ENCODE peak calls at places on chromosomes 12 and 14, in four cellular contexts. One of them, this sample, is unnamed.

GRCh38 chr12:95342008-95342407 is 124.4 kb downstream of the VEZT start:
- DNase-seq in GM12878: no peak
- DNase-seq in K562: no peak
- DNase-seq in GM12891: no peak
- DNase-seq in this sample: no peak

GRCh38 chr14:59278111-59278510 is 89.6 kb downstream of the DAAM1 start:
- DNase-seq in K562: peak; percentile 29
- DNase-seq in GM12878: no peak
- DNase-seq in GM12891: no peak
- DNase-seq in this sample: no peak

GRCh38 chr12:85805654-85806053 is 30.6 kb downstream of the RASSF9 start:
- DNase-seq in K562: no peak
- DNase-seq in GM12878: no peak
- DNase-seq in GM12891: no peak
- DNase-seq in this sample: no peak

GRCh38 chr14:99424306-99424877 is 56.3 kb downstream of the SETD3 start:
- DNase-seq in K562: no peak
- DNase-seq in GM12878: no peak
- DNase-seq in GM12891: no peak
- DNase-seq in this sample: no peak

GRCh38 chr12:45729233-45730115 is at the start of gene ARID2:
- DNase-seq in GM12891: peak; percentile 27
- DNase-seq in K562: peak; percentile 46
- DNase-seq in GM12878: no peak
- DNase-seq in this sample: no peak

GRCh38 chr14:59097681-59098080 is 90.8 kb upstream of the DAAM1 start:
- DNase-seq in K562: no peak
- DNase-seq in GM12878: no peak
- DNase-seq in GM12891: no peak
- DNase-seq in this sample: no peak

GRCh38 chr14:78399316-78399889 is 229.2 kb downstream of the NRXN3 start:
- DNase-seq in GM12878: no peak
- DNase-seq in K562: peak; percentile 7
- DNase-seq in GM12891: no peak
- DNase-seq in this sample: no peak

GRCh38 chr14:67683821-67684220 is 9.4 kb upstream of the VTI1B start:
- DNase-seq in K562: no peak
- DNase-seq in GM12878: no peak
- DNase-seq in GM12891: no peak
- DNase-seq in this sample: no peak

GRCh38 chr14:34340226-34340625 is 121.8 kb downstream of the SPTSSA start:
- DNase-seq in GM12878: no peak
- DNase-seq in GM12891: no peak
- DNase-seq in K562: no peak
- DNase-seq in this sample: no peak

GRCh38 chr12:100593490-100593889 is 20.0 kb downstream of the GAS2L3 start:
- DNase-seq in GM12878: no peak
- DNase-seq in K562: no peak
- DNase-seq in GM12891: no peak
- DNase-seq in this sample: no peak

GRCh38 chr14:69842671-69843407 is 36.4 kb upstream of the SMOC1 start:
- DNase-seq in GM12878: no peak
- DNase-seq in GM12891: no peak
- DNase-seq in K562: no peak
- DNase-seq in this sample: no peak

GRCh38 chr14:35336171-35337073 is 44.2 kb downstream of the PSMA6 start:
- DNase-seq in GM12891: no peak
- DNase-seq in K562: peak; percentile 62
- DNase-seq in GM12878: no peak
- DNase-seq in this sample: no peak

GRCh38 chr12:74229671-74230070 is 308.0 kb upstream of the ATXN7L3B start:
- DNase-seq in K562: no peak
- DNase-seq in GM12891: no peak
- DNase-seq in GM12878: no peak
- DNase-seq in this sample: no peak

GRCh38 chr14:68103841-68104240 is 284.3 kb downstream of the RAD51B start:
- DNase-seq in GM12891: no peak
- DNase-seq in GM12878: no peak
- DNase-seq in K562: no peak
- DNase-seq in this sample: no peak

GRCh38 chr12:6998708-6999451 is 19.4 kb downstream of the LPCAT3 start:
- DNase-seq in K562: no peak
- DNase-seq in GM12878: no peak
- DNase-seq in GM12891: no peak
- DNase-seq in this sample: no peak

GRCh38 chr12:132466241-132467188 is 23.4 kb upstream of the FBRSL1 start:
- DNase-seq in GM12878: no peak
- DNase-seq in GM12891: no peak
- DNase-seq in K562: no peak
- DNase-seq in this sample: no peak

GRCh38 chr14:66432334-66432733 is 53.8 kb upstream of the CCDC196 start:
- DNase-seq in GM12878: no peak
- DNase-seq in GM12891: no peak
- DNase-seq in K562: no peak
- DNase-seq in this sample: no peak

GRCh38 chr12:20305470-20305869 is 62.9 kb upstream of the PDE3A start:
- DNase-seq in K562: no peak
- DNase-seq in GM12891: no peak
- DNase-seq in GM12878: no peak
- DNase-seq in this sample: no peak

GRCh38 chr14:78848234-78848820 is 678.2 kb downstream of the NRXN3 start:
- DNase-seq in K562: peak; percentile 24
- DNase-seq in GM12891: peak; percentile 3
- DNase-seq in GM12878: no peak
- DNase-seq in this sample: no peak

GRCh38 chr12:92107621-92108131 is 38.0 kb downstream of the BTG1 start:
- DNase-seq in GM12878: no peak
- DNase-seq in K562: no peak
- DNase-seq in GM12891: no peak
- DNase-seq in this sample: no peak

GRCh38 chr12:122730215-122731014 is at the start of gene HCAR1:
- DNase-seq in K562: no peak
- DNase-seq in GM12891: no peak
- DNase-seq in GM12878: no peak
- DNase-seq in this sample: no peak

GRCh38 chr12:106252056-106252455 is 4.2 kb upstream of the CKAP4 start:
- DNase-seq in K562: no peak
- DNase-seq in GM12891: no peak
- DNase-seq in GM12878: no peak
- DNase-seq in this sample: no peak

GRCh38 chr12:107355004-107355565 is 261.7 kb upstream of the CRY1 start:
- DNase-seq in K562: no peak
- DNase-seq in GM12878: no peak
- DNase-seq in GM12891: no peak
- DNase-seq in this sample: no peak

GRCh38 chr12:27899151-27899661 is 73.3 kb downstream of the PTHLH start:
- DNase-seq in GM12878: no peak
- DNase-seq in GM12891: no peak
- DNase-seq in K562: no peak
- DNase-seq in this sample: no peak

GRCh38 chr12:55742719-55743130 is at the start of gene GDF11:
- DNase-seq in K562: no peak
- DNase-seq in GM12878: no peak
- DNase-seq in GM12891: no peak
- DNase-seq in this sample: no peak

GRCh38 chr12:14896477-14897184 is 11.0 kb upstream of the MGP start:
- DNase-seq in K562: no peak
- DNase-seq in GM12878: no peak
- DNase-seq in GM12891: no peak
- DNase-seq in this sample: peak; percentile 18

DNA sequence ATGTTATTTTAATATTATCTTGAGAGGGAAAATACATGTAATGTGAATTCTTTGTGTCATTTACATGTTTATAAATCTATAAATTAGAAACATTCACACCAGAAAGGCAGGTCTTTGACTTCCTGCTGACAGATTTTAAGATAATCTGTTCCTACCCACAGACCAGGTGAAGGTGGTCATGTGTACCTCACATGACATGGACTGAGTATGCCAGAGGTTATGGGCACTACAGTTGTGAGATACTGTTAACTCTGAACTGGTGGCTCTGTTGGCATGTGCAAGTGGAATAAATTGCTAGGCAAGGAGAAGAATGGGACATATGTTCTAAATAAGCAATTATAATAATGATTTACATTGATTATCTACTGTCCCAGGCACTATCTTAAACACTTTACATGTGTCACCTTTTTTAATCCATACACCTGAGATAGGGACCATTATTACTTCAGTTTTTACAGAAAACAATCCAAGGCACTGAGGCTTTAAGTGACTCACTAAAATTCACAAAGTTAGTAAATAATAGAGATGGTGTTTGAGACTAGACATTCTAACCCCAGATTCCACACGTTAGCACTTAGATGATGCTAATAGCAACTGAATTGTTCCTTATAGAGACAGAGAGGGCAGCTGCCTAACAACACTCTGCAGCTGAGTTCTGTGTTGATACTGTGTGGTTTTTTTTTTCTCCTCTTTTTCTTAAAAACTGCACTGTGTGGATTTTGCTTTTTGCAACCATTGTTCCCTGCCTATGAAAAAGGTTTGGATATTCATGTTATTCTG is 23.8 kb downstream of the SLC16A7 start:
- DNase-seq in K562: no peak
- DNase-seq in GM12878: no peak
- DNase-seq in GM12891: no peak
- DNase-seq in this sample: no peak
- TF ChIP-seq POLR2AphosphoS5 in K562: no peak
- TF ChIP-seq POLR2AphosphoS5 in GM12878: no peak
- TF ChIP-seq POLR2AphosphoS5 in GM12891: no peak
- TF ChIP-seq POLR2AphosphoS5 in this sample: no peak

DNA sequence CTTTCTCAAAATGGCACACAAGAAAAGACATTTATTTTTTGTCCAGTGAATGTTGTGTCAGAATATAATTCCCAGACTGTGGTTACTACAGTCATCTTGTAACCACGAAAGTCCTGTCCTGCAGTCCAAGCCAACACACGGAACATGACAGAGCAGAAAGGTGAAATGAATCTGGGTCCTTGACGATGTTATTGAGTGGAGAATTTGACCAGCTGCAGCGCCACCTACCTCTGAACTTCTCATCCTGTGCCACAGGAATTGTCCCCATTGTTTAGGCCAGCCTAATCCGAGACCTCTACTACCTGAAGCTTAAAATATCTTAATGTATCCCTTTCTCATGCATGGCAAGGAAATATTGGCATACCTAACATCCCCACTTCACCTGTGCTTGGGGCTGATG is 64.1 kb upstream of the OTX2 start:
- DNase-seq in GM12878: no peak
- DNase-seq in K562: no peak
- DNase-seq in GM12891: no peak
- DNase-seq in this sample: peak; percentile 1
- TF ChIP-seq SPI1 in GM12878: no peak
- TF ChIP-seq SPI1 in K562: no peak
- TF ChIP-seq SPI1 in GM12891: no peak
- TF ChIP-seq SPI1 in this sample: no peak

DNA sequence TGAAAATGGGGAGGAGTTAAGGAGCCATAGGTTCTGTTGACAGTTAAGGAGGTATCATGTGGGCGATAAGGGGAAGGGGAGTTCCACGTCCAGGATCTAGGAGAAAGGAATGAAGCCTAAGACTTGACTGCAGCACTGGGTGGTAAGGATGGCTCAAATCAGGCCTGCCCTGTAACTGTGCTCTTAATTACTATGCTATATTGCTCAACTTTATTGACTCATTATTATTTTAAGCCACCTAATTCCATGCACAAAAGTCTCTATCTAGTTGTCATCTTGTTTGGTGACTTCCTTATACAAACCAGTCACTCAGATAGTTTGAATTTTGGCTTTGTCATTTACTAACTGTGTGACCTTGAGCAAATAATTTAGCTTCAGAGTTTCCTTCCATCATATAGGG is 242.1 kb upstream of the ARHGAP5 start:
- DNase-seq in K562: no peak
- DNase-seq in GM12878: no peak
- DNase-seq in GM12891: no peak
- DNase-seq in this sample: no peak
- TF ChIP-seq POLR2AphosphoS5 in K562: no peak
- TF ChIP-seq POLR2AphosphoS5 in GM12878: no peak
- TF ChIP-seq POLR2AphosphoS5 in GM12891: no peak
- TF ChIP-seq POLR2AphosphoS5 in this sample: no peak

GRCh38 chr12:129185855-129186254 is 332.6 kb downstream of the GLT1D1 start:
- DNase-seq in K562: no peak
- DNase-seq in GM12891: no peak
- DNase-seq in GM12878: no peak
- DNase-seq in this sample: no peak

GRCh38 chr12:129179941-129180340 is 326.7 kb downstream of the GLT1D1 start:
- DNase-seq in GM12878: no peak
- DNase-seq in K562: no peak
- DNase-seq in GM12891: no peak
- DNase-seq in this sample: no peak

GRCh38 chr12:129186952-129187351 is 333.7 kb downstream of the GLT1D1 start:
- DNase-seq in GM12891: no peak
- DNase-seq in K562: no peak
- DNase-seq in GM12878: no peak
- DNase-seq in this sample: peak; percentile 7

DNA sequence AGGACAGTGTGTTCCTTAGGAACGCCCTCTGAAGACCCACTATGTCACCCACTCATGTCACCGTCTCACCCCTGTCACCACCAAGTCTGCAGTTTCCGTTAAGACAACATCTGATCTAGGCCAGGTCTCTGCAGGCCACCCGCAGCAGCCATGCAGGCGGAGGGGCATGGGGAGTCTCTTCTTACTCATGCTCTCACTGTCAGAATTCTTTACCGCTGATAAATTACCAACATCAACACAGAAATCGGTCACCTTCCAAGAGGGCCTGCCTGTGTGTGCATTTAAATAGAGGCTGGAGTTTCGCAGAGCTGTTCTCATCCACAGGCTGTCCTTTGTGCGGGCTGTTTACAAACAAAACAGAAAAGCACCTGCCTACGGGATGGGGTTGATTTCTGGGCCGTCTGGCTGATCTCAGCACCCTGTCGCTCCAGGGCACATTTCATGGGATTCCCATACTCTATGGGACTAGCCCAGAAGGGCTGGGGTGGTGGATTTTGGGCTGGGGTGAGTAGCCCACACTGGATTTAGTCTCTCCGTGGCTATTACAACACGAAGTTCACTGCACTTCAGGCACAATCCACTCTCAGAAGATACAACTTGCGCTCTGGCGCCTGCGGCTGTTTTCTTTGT is 330.9 kb downstream of the GLT1D1 start:
- DNase-seq in K562: no peak
- DNase-seq in GM12891: no peak
- DNase-seq in GM12878: no peak
- DNase-seq in this sample: no peak
- TF ChIP-seq SPI1 in K562: no peak
- TF ChIP-seq SPI1 in GM12891: no peak
- TF ChIP-seq SPI1 in GM12878: no peak
- TF ChIP-seq SPI1 in this sample: no peak

GRCh38 chr12:52278931-52279682 is 4.7 kb downstream of the KRT86 start:
- DNase-seq in GM12878: no peak
- DNase-seq in K562: peak; percentile 91
- DNase-seq in GM12891: peak; percentile 89
- DNase-seq in this sample: peak; percentile 46
- TF ChIP-seq POLR2AphosphoS5 in GM12878: no peak
- TF ChIP-seq POLR2AphosphoS5 in K562: no peak
- TF ChIP-seq POLR2AphosphoS5 in GM12891: no peak
- TF ChIP-seq POLR2AphosphoS5 in this sample: no peak

This sample was measured in HL-60.